ENCODE peak calls at places on chromosomes 5 and 9, in eight cellular contexts. L is body of pancreas, I is thyroid gland, D is uterus, F is A549, G is HepG2, N is GM12878, O is transverse colon. J is an unnamed sample.

GRCh38 chr9:132163876-132164603 is 2.2 kb downstream of the NTNG2 start:
- DNase-seq in L (no peak), I (no peak), D (no peak), F (no peak), G (no peak), N (no peak), O (no peak), J (no peak)

GRCh38 chr9:137213160-137214060 is 7.9 kb downstream of the NDOR1 start:
- DNase-seq in L (no peak), I (no peak), D (no peak), F (no peak), G (no peak), N (no peak), O (no peak), J (no peak)

GRCh38 chr5:181127907-181128626 is 2.9 kb downstream of the OR2V1 start:
- DNase-seq in L (no peak), I (no peak), D (no peak), F (no peak), G (no peak), N (no peak), O (no peak), J (no peak)

GRCh38 chr5:93117753-93118531 is 463.1 kb downstream of the NR2F1-AS1 start:
- DNase-seq in L (no peak), I (no peak), D (no peak), F (no peak), G (no peak), N (no peak), O (no peak), J (no peak)

GRCh38 chr5:68652507-68652906 is 437.0 kb downstream of the PIK3R1 start:
- DNase-seq in L (no peak), I (no peak), D (peak; percentile 52), F (no peak), G (no peak), N (no peak), O (no peak), J (no peak)

GRCh38 chr9:118281787-118282186 is 577.6 kb downstream of the TLR4 start:
- DNase-seq in L (no peak), I (no peak), D (no peak), F (no peak), G (no peak), N (no peak), O (no peak), J (no peak)

GRCh38 chr5:173001229-173001841 is 17.8 kb downstream of the ATP6V0E1 start:
- DNase-seq in L (no peak), I (peak; percentile 58), D (no peak), F (no peak), G (no peak), N (peak; percentile 51), O (no peak), J (no peak)

GRCh38 chr5:173612948-173613347 is 3.5 kb downstream of the BOD1 start:
- DNase-seq in L (no peak), I (no peak), D (no peak), F (no peak), G (peak; percentile 38), N (no peak), O (no peak), J (no peak)

GRCh38 chr5:136308396-136308795 is 56.9 kb downstream of the TRPC7 start:
- DNase-seq in L (no peak), I (no peak), D (no peak), F (no peak), G (no peak), N (no peak), O (no peak), J (no peak)

GRCh38 chr5:133754575-133755169 is 142.3 kb upstream of the FSTL4 start:
- DNase-seq in L (peak; percentile 50), I (peak; percentile 47), D (no peak), F (peak; percentile 44), G (peak; percentile 28), N (peak; percentile 11), O (peak; percentile 17), J (peak; percentile 51)

DNA sequence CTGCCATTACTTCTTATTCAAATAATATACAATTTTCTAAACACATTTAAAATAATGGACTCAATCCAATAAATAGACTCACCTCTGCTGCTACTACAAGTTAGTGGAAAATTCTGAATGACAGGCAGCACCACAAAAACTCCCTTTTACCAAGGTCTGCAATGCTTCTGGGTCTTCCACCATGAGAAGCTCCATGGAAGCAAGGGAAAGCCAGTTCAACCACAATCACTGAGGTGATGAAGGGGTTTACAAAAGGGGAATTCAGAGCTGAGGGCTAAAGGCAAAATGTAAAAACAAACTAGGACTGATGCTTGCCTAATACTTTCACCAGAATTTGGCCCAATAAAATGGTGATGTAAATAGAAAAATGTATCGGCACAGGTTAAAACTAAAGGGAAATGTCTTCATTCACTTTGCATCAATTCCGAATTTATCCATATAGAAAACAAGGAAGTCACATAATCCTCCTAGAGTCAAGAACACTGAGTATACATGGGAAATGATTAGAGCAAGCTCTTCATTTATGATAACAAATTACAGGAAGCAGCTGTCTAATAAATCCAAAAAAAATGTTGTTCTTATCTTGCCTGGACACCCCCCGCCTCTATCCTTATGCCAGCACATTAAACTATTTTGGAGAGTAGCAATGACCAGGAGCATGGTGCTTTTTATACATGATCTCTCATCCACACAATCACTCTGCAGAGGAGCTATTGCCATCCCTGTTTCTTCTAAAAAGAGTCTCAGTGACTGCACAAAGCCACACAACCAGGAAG is 66.3 kb upstream of the NFIB start:
- DNase-seq in L (no peak), I (no peak), D (no peak), F (no peak), G (no peak), N (no peak), O (no peak), J (no peak)
- TF ChIP-seq POLR2A in L (no peak), I (no peak), D (no peak), F (no peak), G (no peak), N (no peak), O (no peak), J (no peak)

GRCh38 chr5:140400730-140401361 is 787 bp upstream of the ANKHD1 start:
- DNase-seq in L (peak; percentile 94), I (peak; percentile 92), D (peak; percentile 91), F (peak; percentile 97), G (peak; percentile 96), N (peak; percentile 95), O (peak; percentile 93), J (peak; percentile 87)

GRCh38 chr5:140393738-140394137 is 7.9 kb upstream of the ANKHD1 start:
- DNase-seq in L (no peak), I (no peak), D (no peak), F (no peak), G (no peak), N (no peak), O (no peak), J (no peak)

GRCh38 chr5:140402258-140403074 is 833 bp downstream of the ANKHD1 start:
- DNase-seq in L (peak; percentile 32), I (peak; percentile 44), D (no peak), F (peak; percentile 44), G (peak; percentile 85), N (peak; percentile 27), O (peak; percentile 36), J (peak; percentile 69)

GRCh38 chr5:140401362-140402257 is at the start of gene ANKHD1:
- DNase-seq in L (peak; percentile 99), I (peak; percentile 99), D (peak; percentile 99), F (peak; percentile 97), G (peak; percentile 100), N (peak; percentile 100), O (peak; percentile 98), J (peak; percentile 98)

GRCh38 chr5:140398379-140398811 is 3.2 kb upstream of the ANKHD1 start:
- DNase-seq in L (no peak), I (no peak), D (no peak), F (peak; percentile 8), G (peak; percentile 20), N (no peak), O (no peak), J (no peak)
- H3K27ac ChIP-seq in L (no peak overlapping the region), I (no peak overlapping the region), D (no peak overlapping the region), F (no peak overlapping the region), G (peak overlapping the region; percentile 42), N (no peak overlapping the region), O (no peak overlapping the region), J (no peak overlapping the region)

GRCh38 chr9:70479880-70480291 is 65.4 kb upstream of the KLF9 start:
- DNase-seq in L (peak; percentile 53), I (peak; percentile 63), D (no peak), F (no peak), G (no peak), N (no peak), O (peak; percentile 48), J (no peak)
- H3K4me3 ChIP-seq in L (no peak overlapping the region), I (peak overlapping the region; percentile 8), D (no peak overlapping the region), F (no peak overlapping the region), G (no peak overlapping the region), N (no peak overlapping the region), O (peak overlapping the region; percentile 10), J (no peak overlapping the region)

GRCh38 chr5:109413463-109413862 is 3.7 kb upstream of the PJA2 start:
- DNase-seq in L (peak; percentile 56), I (peak; percentile 9), D (no peak), F (no peak), G (peak; percentile 9), N (no peak), O (peak; percentile 20), J (no peak)
- TF ChIP-seq POLR2A in L (no peak), I (no peak), D (no peak), F (no peak), G (no peak), N (no peak), O (no peak), J (no peak)

GRCh38 chr9:108142142-108142503 is 652.6 kb upstream of the KLF4 start:
- DNase-seq in L (no peak), I (no peak), D (no peak), F (no peak), G (no peak), N (no peak), O (no peak), J (no peak)
- H3K27ac ChIP-seq in L (no peak overlapping the region), I (peak overlapping the region; percentile 55), D (peak overlapping the region; percentile 72), F (no peak overlapping the region), G (no peak overlapping the region), N (no peak overlapping the region), O (peak overlapping the region; percentile 69), J (peak overlapping the region; percentile 72)

J was measured in Peyer's patch.